ENCODE peak calls at places on chromosome 21, in seven cellular contexts. P is fibroblast of lung, A is epithelial cell of esophagus, K is astrocyte of the spinal cord, R is thoracic aorta, O is mammary epithelial cell, L is left lung. Z is an unnamed sample.

GRCh38 chr21:31198575-31198974 is 145.5 kb downstream of the TIAM1 start:
- DNase-seq in L (no peak), A (peak; percentile 63), O (peak; percentile 38), R (no peak), P (peak; percentile 41), K (peak; percentile 79), Z (peak; percentile 81)

GRCh38 chr21:18000961-18001522 is 181.9 kb upstream of the C21orf91 start:
- DNase-seq in O (no peak), L (no peak), K (no peak), A (no peak), R (no peak), P (no peak), Z (no peak)

GRCh38 chr21:25964009-25964408 is 206.6 kb downstream of the APP start:
- DNase-seq in A (peak; percentile 80), O (no peak), K (peak; percentile 33), R (no peak), L (no peak), P (peak; percentile 65), Z (no peak)

GRCh38 chr21:26801524-26801923 is 43.7 kb downstream of the ADAMTS1 start:
- DNase-seq in O (no peak), A (no peak), K (peak; percentile 66), L (no peak), P (peak; percentile 52), R (no peak), Z (peak; percentile 97)

GRCh38 chr21:14989359-14989758 is 75.4 kb downstream of the NRIP1 start:
- DNase-seq in L (no peak), K (no peak), R (no peak), O (no peak), P (peak; percentile 67), A (no peak), Z (peak; percentile 63)

GRCh38 chr21:16195896-16196443 is 466.2 kb downstream of the USP25 start:
- DNase-seq in O (peak; percentile 1), L (no peak), A (peak; percentile 15), K (peak; percentile 48), R (no peak), P (peak; percentile 36), Z (peak; percentile 40)

GRCh38 chr21:14617040-14617393 is 70.9 kb upstream of the SAMSN1 start:
- DNase-seq in A (no peak), L (no peak), K (no peak), O (no peak), R (no peak), P (no peak), Z (no peak)

GRCh38 chr21:36310016-36310415 is 10.0 kb upstream of the MORC3 start:
- DNase-seq in K (no peak), P (no peak), A (no peak), R (no peak), L (no peak), O (no peak), Z (no peak)

GRCh38 chr21:34923202-34923601 is 125.9 kb downstream of the RUNX1 start:
- DNase-seq in L (no peak), A (no peak), R (no peak), K (no peak), O (no peak), P (no peak), Z (no peak)

GRCh38 chr21:34923626-34924025 is 125.5 kb downstream of the RUNX1 start:
- DNase-seq in P (no peak), R (no peak), O (no peak), K (no peak), L (no peak), A (no peak), Z (no peak)

GRCh38 chr21:34921151-34921550 is 128.0 kb downstream of the RUNX1 start:
- DNase-seq in R (no peak), O (no peak), L (no peak), P (no peak), A (no peak), K (no peak), Z (no peak)

GRCh38 chr21:34924194-34924593 is 124.9 kb downstream of the RUNX1 start:
- DNase-seq in A (no peak), L (no peak), R (no peak), K (no peak), O (no peak), P (no peak), Z (no peak)

GRCh38 chr21:34922487-34922886 is 126.6 kb downstream of the RUNX1 start:
- DNase-seq in R (no peak), K (no peak), O (no peak), L (no peak), P (no peak), A (no peak), Z (no peak)
- TF ChIP-seq CTCF in R (no peak), K (no peak), O (no peak), L (no peak), P (no peak), A (no peak), Z (peak; percentile 3)

GRCh38 chr21:44455524-44456206 is 355 bp downstream of the LRRC3 start:
- DNase-seq in R (no peak), L (peak; percentile 62), O (peak; percentile 34), K (peak; percentile 2), A (peak; percentile 2), P (peak; percentile 13), Z (peak; percentile 11)
- H3K4me3 ChIP-seq in R (peak overlapping the region; percentile 80), L (peak overlapping the region; percentile 73), O (peak overlapping the region; percentile 68), K (peak overlapping the region; percentile 42), A (peak overlapping the region; percentile 23), P (no peak overlapping the region), Z (peak overlapping the region; percentile 55)

GRCh38 chr21:29920938-29921337 is 18.9 kb downstream of the GRIK1 start:
- DNase-seq in P (no peak), O (no peak), R (no peak), K (no peak), L (no peak), A (no peak), Z (no peak)
- TF ChIP-seq CTCF in P (no peak), O (no peak), R (no peak), K (no peak), L (no peak), A (no peak), Z (no peak)

GRCh38 chr21:42556960-42557359 is 43.3 kb downstream of the SLC37A1 start:
- DNase-seq in K (no peak), R (no peak), P (no peak), O (no peak), A (no peak), L (peak; percentile 24), Z (peak; percentile 28)
- H3K4me3 ChIP-seq in K (no peak overlapping the region), R (no peak overlapping the region), P (no peak overlapping the region), O (no peak overlapping the region), A (no peak overlapping the region), L (no peak overlapping the region), Z (no peak overlapping the region)

GRCh38 chr21:46634966-46635323 is 529 bp upstream of the PRMT2 start:
- DNase-seq in K (peak; percentile 90), P (peak; percentile 87), O (peak; percentile 60), A (peak; percentile 74), R (peak; percentile 55), L (peak; percentile 74), Z (peak; percentile 92)
- TF ChIP-seq CTCF in K (peak; percentile 18), P (peak; percentile 27), O (no peak), A (peak; percentile 26), R (no peak), L (peak; percentile 2), Z (peak; percentile 48)

Z was measured in choroid plexus epithelial cell.